ENCODE peak calls at places on chromosomes 13 and 19, in nine cellular contexts. I is WTC11; X is fibroblast of pulmonary artery; V is BJ; D is left ventricle myocardium inferior; Y is AG04449; Q is brain microvascular endothelial cell; K is activated CD8-positive, alpha-beta T cell treated with anti-CD3 and anti-CD28 coated beads for 36 hours; S is mucosa of descending colon. G is an unnamed sample.

GRCh38 chr19:57171551-57172081 is 4.3 kb upstream of the DUXA start:
- DNase-seq in I (peak), X (peak), V (no peak), D (peak), Y (no peak), Q (peak), K (peak), S (no peak), G (peak)

GRCh38 chr19:17687857-17688784 is at the start of gene UNC13A:
- DNase-seq in I (peak), X (peak), V (no peak), D (peak), Y (no peak), Q (peak), K (peak), S (no peak), G (no peak)

GRCh38 chr19:49588370-49589122 is 2.4 kb upstream of the PRR12 start:
- DNase-seq in I (no peak), X (no peak), V (no peak), D (no peak), Y (no peak), Q (no peak), K (peak), S (no peak), G (no peak)

GRCh38 chr13:90447735-90448103 is 899.8 kb upstream of the MIR17HG start:
- DNase-seq in I (no peak), X (peak), V (peak), D (no peak), Y (peak), Q (peak), K (no peak), S (no peak), G (peak)

GRCh38 chr19:37251308-37252229 is 33.6 kb downstream of the ZNF383 start:
- DNase-seq in I (no peak), X (peak), V (peak), D (peak), Y (peak), Q (peak), K (peak), S (peak), G (no peak)

GRCh38 chr19:17522988-17523872 is 11.8 kb downstream of the PGLS start:
- DNase-seq in I (no peak), X (no peak), V (no peak), D (peak), Y (no peak), Q (no peak), K (peak), S (peak), G (no peak)

GRCh38 chr13:21342699-21343442 is 116.2 kb downstream of the ZDHHC20 start:
- DNase-seq in I (no peak), X (no peak), V (no peak), D (no peak), Y (no peak), Q (no peak), K (no peak), S (no peak), G (no peak)

GRCh38 chr13:52701728-52702480 is 37.7 kb downstream of the CNMD start:
- DNase-seq in I (no peak), X (no peak), V (no peak), D (no peak), Y (no peak), Q (no peak), K (no peak), S (no peak), G (no peak)

GRCh38 chr13:109275848-109276247 is 510.5 kb downstream of the IRS2 start:
- DNase-seq in I (peak), X (no peak), V (no peak), D (no peak), Y (no peak), Q (no peak), K (no peak), S (no peak), G (peak)

GRCh38 chr19:13825489-13826475 is 30.5 kb downstream of the ZSWIM4 start:
- DNase-seq in I (peak), X (no peak), V (no peak), D (no peak), Y (no peak), Q (no peak), K (no peak), S (peak), G (peak)

GRCh38 chr19:45079911-45080469 is 930 bp downstream of the GEMIN7 start:
- DNase-seq in I (peak), X (no peak), V (no peak), D (no peak), Y (no peak), Q (no peak), K (peak), S (no peak), G (no peak)

GRCh38 chr19:45082170-45082569 is 3.1 kb downstream of the GEMIN7 start:
- DNase-seq in I (no peak), X (no peak), V (no peak), D (no peak), Y (no peak), Q (no peak), K (no peak), S (no peak), G (no peak)

GRCh38 chr19:45078390-45079062 is 534 bp upstream of the GEMIN7 start:
- DNase-seq in I (no peak), X (no peak), V (no peak), D (no peak), Y (no peak), Q (no peak), K (no peak), S (no peak), G (no peak)

GRCh38 chr19:45076851-45077730 is 813 bp upstream of the ZNF296 start:
- DNase-seq in I (peak), X (no peak), V (no peak), D (no peak), Y (no peak), Q (no peak), K (no peak), S (no peak), G (no peak)

GRCh38 chr19:45079063-45079910 is at the start of gene GEMIN7:
- DNase-seq in I (peak), X (peak), V (no peak), D (peak), Y (no peak), Q (peak), K (peak), S (peak), G (peak)
- TF ChIP-seq CTCF in I (no peak), X (no peak), V (no peak), D (peak), Y (no peak), Q (no peak), K (no peak), S (no peak), G (no peak)

DNA sequence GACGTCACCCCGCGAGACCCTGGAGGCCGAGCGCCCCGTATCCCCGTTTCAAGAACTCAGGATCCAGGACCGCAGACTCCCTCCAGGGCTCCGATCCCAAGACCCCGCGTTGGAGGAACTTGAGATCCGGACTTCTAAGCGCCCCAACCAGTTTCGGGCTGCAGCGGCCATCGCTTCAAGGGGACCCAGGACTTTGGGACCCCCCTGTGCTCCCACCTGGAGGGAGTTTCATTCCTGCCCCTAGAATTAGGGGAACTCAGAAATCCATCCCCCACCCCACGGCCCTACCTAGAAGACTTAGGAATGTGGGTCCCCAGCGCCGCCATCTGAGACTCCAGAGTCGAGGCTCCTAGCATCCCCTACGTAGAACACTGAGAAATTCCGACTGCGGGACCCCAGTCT is 399 bp downstream of the PLEKHG2 start:
- DNase-seq in I (no peak), X (no peak), V (no peak), D (no peak), Y (no peak), Q (no peak), K (no peak), S (no peak), G (no peak)
- TF ChIP-seq CTCF in I (peak), X (no peak), V (no peak), D (peak), Y (no peak), Q (no peak), K (no peak), S (no peak), G (no peak)

DNA sequence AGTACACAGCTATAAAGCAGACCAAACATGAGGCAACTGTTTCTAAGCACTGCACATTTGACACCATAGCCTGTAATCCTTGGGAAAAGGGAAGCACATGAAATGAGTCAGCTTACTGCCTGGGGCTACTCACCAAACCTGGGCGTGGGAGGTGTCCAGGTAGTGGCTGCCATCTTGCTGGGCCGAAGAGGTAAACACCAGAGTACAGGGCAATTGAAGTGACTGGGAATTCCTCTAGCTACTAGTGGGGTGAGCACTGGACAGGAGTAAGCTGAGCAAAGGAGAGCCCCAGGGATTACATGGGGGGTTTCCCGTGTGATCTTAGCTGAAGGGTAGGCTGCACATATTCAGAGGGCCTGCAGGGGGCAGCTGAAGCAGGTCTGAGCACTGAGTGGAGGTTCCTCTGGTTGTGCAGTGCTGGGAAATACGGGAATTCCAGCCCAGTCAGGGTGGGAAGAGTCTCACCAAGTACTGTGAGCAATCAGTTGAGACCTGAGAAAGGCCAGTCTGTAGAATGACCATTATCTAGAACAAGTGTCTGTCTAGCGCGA is 140.5 kb downstream of the SLC7A1 start:
- DNase-seq in I (peak), X (no peak), V (peak), D (no peak), Y (no peak), Q (no peak), K (peak), S (no peak), G (peak)
- TF ChIP-seq CTCF in I (peak), X (peak), V (peak), D (peak), Y (peak), Q (peak), K (peak), S (no peak), G (peak)

GRCh38 chr13:96636310-96636709 is 358.0 kb downstream of the OXGR1 start:
- DNase-seq in I (no peak), X (no peak), V (no peak), D (no peak), Y (no peak), Q (peak), K (no peak), S (no peak), G (peak)
- TF ChIP-seq CTCF in I (no peak), X (no peak), V (no peak), D (no peak), Y (no peak), Q (no peak), K (no peak), S (no peak), G (no peak)

GRCh38 chr19:31058676-31059075 is 290.6 kb downstream of the TSHZ3 start:
- DNase-seq in I (no peak), X (no peak), V (no peak), D (no peak), Y (no peak), Q (no peak), K (no peak), S (no peak), G (no peak)

GRCh38 chr19:31049431-31049830 is 299.8 kb downstream of the TSHZ3 start:
- DNase-seq in I (no peak), X (no peak), V (no peak), D (no peak), Y (no peak), Q (no peak), K (no peak), S (no peak), G (no peak)

GRCh38 chr19:31055454-31055853 is 293.8 kb downstream of the TSHZ3 start:
- DNase-seq in I (no peak), X (no peak), V (no peak), D (no peak), Y (no peak), Q (no peak), K (no peak), S (no peak), G (no peak)

DNA sequence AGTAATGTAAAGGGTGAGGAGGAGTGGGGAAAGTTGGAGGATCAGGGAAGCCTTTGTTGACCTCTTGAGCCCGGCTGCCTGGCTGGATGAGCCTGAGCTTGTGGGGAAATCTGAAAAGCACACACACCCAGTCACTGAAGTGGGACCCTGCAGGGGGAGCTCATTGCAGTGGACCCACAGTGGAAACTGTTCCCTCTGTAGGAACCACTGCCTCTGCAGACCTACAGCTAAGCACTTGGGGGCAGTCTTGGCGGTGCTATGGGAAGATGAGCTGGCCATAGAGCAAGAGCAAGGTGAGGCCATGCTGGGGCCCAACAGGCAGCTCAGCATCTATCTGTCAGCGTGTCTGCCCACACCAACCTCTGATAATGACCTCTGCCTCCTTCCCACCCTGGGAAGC is 294.8 kb downstream of the TSHZ3 start:
- DNase-seq in I (peak), X (peak), V (no peak), D (peak), Y (peak), Q (peak), K (peak), S (no peak), G (peak)
- TF ChIP-seq CTCF in I (peak), X (peak), V (peak), D (peak), Y (peak), Q (peak), K (no peak), S (no peak), G (no peak)

GRCh38 chr13:93307166-93307565 is 80.6 kb downstream of the GPC6 start:
- DNase-seq in I (no peak), X (no peak), V (no peak), D (no peak), Y (no peak), Q (no peak), K (no peak), S (no peak), G (no peak)

GRCh38 chr13:93307651-93308050 is 81.0 kb downstream of the GPC6 start:
- DNase-seq in I (no peak), X (no peak), V (no peak), D (no peak), Y (no peak), Q (no peak), K (no peak), S (no peak), G (no peak)

GRCh38 chr13:93304868-93305613 is 78.4 kb downstream of the GPC6 start:
- DNase-seq in I (no peak), X (no peak), V (no peak), D (no peak), Y (no peak), Q (no peak), K (no peak), S (no peak), G (no peak)

GRCh38 chr13:93305886-93306285 is 79.3 kb downstream of the GPC6 start:
- DNase-seq in I (no peak), X (no peak), V (no peak), D (no peak), Y (no peak), Q (no peak), K (no peak), S (no peak), G (no peak)

DNA sequence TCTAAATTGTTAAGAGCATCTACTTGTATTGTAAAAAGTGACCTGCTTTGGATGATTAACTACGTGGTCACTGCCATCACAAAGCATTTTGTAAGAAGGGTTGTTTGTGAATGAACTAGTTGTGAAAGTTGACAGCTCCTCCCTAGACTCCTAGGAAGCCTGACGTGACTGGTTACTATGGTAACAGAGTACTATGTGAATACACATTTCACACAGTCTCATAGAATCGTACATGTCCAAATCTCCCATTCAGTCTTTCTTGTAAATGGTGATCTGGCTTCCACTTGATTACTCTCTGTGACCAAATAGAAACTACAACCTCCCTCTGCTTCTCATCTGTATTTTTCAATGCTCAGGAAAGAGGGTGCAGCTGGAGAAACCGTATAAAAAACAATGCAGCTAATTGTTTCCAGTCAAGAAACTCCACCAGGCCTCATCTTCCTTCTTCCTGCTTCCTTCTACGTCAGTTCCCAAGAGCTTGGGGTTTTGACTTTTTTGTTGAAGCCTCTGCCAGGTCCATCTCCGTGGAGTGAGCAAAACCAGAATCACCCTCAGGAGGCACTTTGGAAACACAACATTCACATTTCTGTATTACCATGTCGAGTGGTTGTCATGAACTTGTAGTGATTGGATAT is 83.4 kb downstream of the GPC6 start:
- DNase-seq in I (no peak), X (peak), V (no peak), D (no peak), Y (no peak), Q (peak), K (no peak), S (no peak), G (peak)
- TF ChIP-seq CTCF in I (no peak), X (no peak), V (no peak), D (no peak), Y (no peak), Q (no peak), K (no peak), S (no peak), G (no peak)

GRCh38 chr13:45122941-45123340 is 2.6 kb downstream of the GTF2F2 start:
- DNase-seq in I (no peak), X (no peak), V (no peak), D (no peak), Y (no peak), Q (no peak), K (no peak), S (no peak), G (no peak)

GRCh38 chr13:45120967-45121366 is 657 bp downstream of the GTF2F2 start:
- DNase-seq in I (no peak), X (no peak), V (no peak), D (no peak), Y (no peak), Q (no peak), K (no peak), S (no peak), G (peak)

GRCh38 chr13:45119469-45119989 is 781 bp upstream of the GTF2F2 start:
- DNase-seq in I (no peak), X (peak), V (no peak), D (no peak), Y (no peak), Q (peak), K (peak), S (no peak), G (no peak)

GRCh38 chr13:45119990-45120864 is at the start of gene GTF2F2:
- DNase-seq in I (peak), X (peak), V (peak), D (peak), Y (peak), Q (peak), K (peak), S (peak), G (peak)

GRCh38 chr13:45121421-45121820 is 1.1 kb downstream of the GTF2F2 start:
- DNase-seq in I (no peak), X (peak), V (no peak), D (no peak), Y (no peak), Q (peak), K (no peak), S (no peak), G (peak)
- TF ChIP-seq CTCF in I (no peak), X (peak), V (peak), D (no peak), Y (peak), Q (peak), K (no peak), S (no peak), G (no peak)

GRCh38 chr19:44954649-44955499 is at the start of gene CLPTM1:
- DNase-seq in I (peak), X (peak), V (peak), D (peak), Y (peak), Q (peak), K (peak), S (peak), G (peak)
- TF ChIP-seq CTCF in I (no peak), X (no peak), V (no peak), D (no peak), Y (no peak), Q (no peak), K (no peak), S (no peak), G (no peak)

DNA sequence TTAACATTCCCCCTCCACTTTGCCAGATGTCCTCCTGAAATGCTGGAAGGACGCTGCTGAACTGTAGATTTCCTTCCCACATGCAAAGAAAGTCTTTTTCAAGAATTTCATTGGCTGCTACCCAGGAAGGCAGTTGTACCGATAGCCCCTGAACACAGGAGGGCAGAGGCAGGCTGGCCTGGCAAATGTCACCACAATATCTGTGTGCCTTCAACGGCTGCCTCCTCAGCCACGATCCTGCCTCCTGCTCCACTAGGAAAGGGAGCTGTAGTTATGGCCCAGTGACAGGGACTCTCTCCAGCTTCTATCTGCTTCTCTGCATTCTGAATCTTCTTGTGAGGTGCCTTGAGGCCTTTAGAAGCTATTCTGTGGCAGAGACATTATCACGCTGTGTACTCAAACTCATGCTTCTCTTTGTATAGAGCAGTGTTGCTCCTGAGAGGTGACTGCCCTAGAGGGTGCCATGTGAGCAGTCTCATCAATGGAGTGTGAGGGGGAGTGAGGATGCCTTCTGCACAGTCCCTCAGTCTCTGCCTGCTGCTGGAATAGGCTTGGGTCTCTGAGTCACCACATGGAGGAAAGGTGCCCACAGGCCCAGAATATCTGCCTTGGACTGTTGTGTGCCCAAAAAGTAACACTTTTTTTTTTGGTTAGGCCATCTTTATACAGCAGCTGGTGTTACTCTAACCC is 279.8 kb downstream of the DNAJC15 start:
- DNase-seq in I (peak), X (peak), V (no peak), D (peak), Y (no peak), Q (peak), K (peak), S (no peak), G (peak)
- TF ChIP-seq CTCF in I (peak), X (peak), V (peak), D (peak), Y (peak), Q (peak), K (no peak), S (no peak), G (peak)